ENCODE peak calls at places on chromosomes 2 and 18, in eight cellular contexts. K is uterus, I is prostate gland, E is tibial nerve, B is Peyer's patch, R is esophagus squamous epithelium, V is body of pancreas, Y is transverse colon. D is an unnamed sample.

GRCh38 chr2:241314181-241314932 is 1.1 kb downstream of the HDLBP start:
- DNase-seq in K (no peak), I (no peak), E (no peak), B (no peak), R (no peak), V (no peak), Y (no peak), D (no peak)

GRCh38 chr18:13376841-13377351 is 158.3 kb downstream of the LDLRAD4 start:
- DNase-seq in K (no peak), I (no peak), E (no peak), B (no peak), R (no peak), V (no peak), Y (no peak), D (no peak)

GRCh38 chr18:61551586-61551985 is 218.4 kb downstream of the CDH20 start:
- DNase-seq in K (no peak), I (peak), E (no peak), B (no peak), R (no peak), V (no peak), Y (peak), D (peak)

GRCh38 chr2:1676913-1677832 is 67.1 kb downstream of the PXDN start:
- DNase-seq in K (no peak), I (no peak), E (no peak), B (no peak), R (no peak), V (no peak), Y (no peak), D (no peak)

GRCh38 chr2:199484927-199485326 is 27.2 kb upstream of the SATB2 start:
- DNase-seq in K (no peak), I (no peak), E (no peak), B (no peak), R (no peak), V (no peak), Y (peak), D (no peak)

GRCh38 chr18:10299686-10300085 is 154.7 kb upstream of the APCDD1 start:
- DNase-seq in K (no peak), I (no peak), E (peak), B (no peak), R (no peak), V (no peak), Y (no peak), D (no peak)

GRCh38 chr2:14199040-14199439 is 433.5 kb upstream of the LRATD1 start:
- DNase-seq in K (no peak), I (no peak), E (no peak), B (no peak), R (no peak), V (no peak), Y (no peak), D (no peak)

GRCh38 chr2:165725421-165725820 is 68.6 kb downstream of the GALNT3 start:
- DNase-seq in K (no peak), I (no peak), E (no peak), B (no peak), R (no peak), V (no peak), Y (no peak), D (no peak)

GRCh38 chr2:37774976-37775907 is 103.8 kb upstream of the CDC42EP3 start:
- DNase-seq in K (no peak), I (peak), E (no peak), B (no peak), R (no peak), V (no peak), Y (no peak), D (no peak)

GRCh38 chr2:210884227-210884626 is 327.8 kb downstream of the CPS1 start:
- DNase-seq in K (no peak), I (no peak), E (no peak), B (no peak), R (no peak), V (no peak), Y (no peak), D (no peak)

GRCh38 chr2:134736167-134736885 is 17.5 kb upstream of the TMEM163 start:
- DNase-seq in K (no peak), I (no peak), E (no peak), B (no peak), R (no peak), V (no peak), Y (no peak), D (peak)

GRCh38 chr18:3624818-3625716 is 175.1 kb downstream of the TGIF1 start:
- DNase-seq in K (no peak), I (no peak), E (no peak), B (no peak), R (no peak), V (no peak), Y (peak), D (peak)

GRCh38 chr18:13893418-13893760 is 21.9 kb downstream of the MC2R start:
- DNase-seq in K (no peak), I (no peak), E (no peak), B (no peak), R (no peak), V (no peak), Y (no peak), D (no peak)

GRCh38 chr2:177000408-177000807 is 212.2 kb upstream of the HNRNPA3 start:
- DNase-seq in K (no peak), I (no peak), E (no peak), B (no peak), R (no peak), V (no peak), Y (no peak), D (no peak)

GRCh38 chr18:27863780-27864430 is 313.0 kb downstream of the CDH2 start:
- DNase-seq in K (no peak), I (no peak), E (no peak), B (no peak), R (no peak), V (no peak), Y (no peak), D (no peak)

GRCh38 chr2:24491626-24492282 is 700 bp downstream of the NCOA1 start:
- DNase-seq in K (peak), I (peak), E (no peak), B (peak), R (no peak), V (peak), Y (peak), D (peak)

GRCh38 chr2:24492283-24493272 is 1.5 kb downstream of the NCOA1 start:
- DNase-seq in K (no peak), I (peak), E (no peak), B (no peak), R (no peak), V (peak), Y (peak), D (no peak)

GRCh38 chr2:24489942-24490673 is 946 bp upstream of the NCOA1 start:
- DNase-seq in K (no peak), I (peak), E (no peak), B (peak), R (no peak), V (peak), Y (peak), D (peak)

GRCh38 chr2:24489465-24489864 is 1.6 kb upstream of the NCOA1 start:
- DNase-seq in K (no peak), I (no peak), E (no peak), B (no peak), R (no peak), V (no peak), Y (no peak), D (no peak)

GRCh38 chr2:24490674-24491625 is at the start of gene NCOA1:
- DNase-seq in K (peak), I (peak), E (peak), B (peak), R (peak), V (peak), Y (peak), D (peak)
- TF ChIP-seq POLR2A in K (peak), I (peak), E (peak), B (peak), R (no peak), V (peak), Y (no peak), D (peak)

GRCh38 chr2:196259507-196260481 is 88.4 kb upstream of the STK17B start:
- DNase-seq in K (no peak), I (peak), E (no peak), B (no peak), R (no peak), V (no peak), Y (no peak), D (no peak)

GRCh38 chr2:196263181-196263747 is 91.9 kb upstream of the STK17B start:
- DNase-seq in K (no peak), I (no peak), E (no peak), B (no peak), R (no peak), V (no peak), Y (peak), D (no peak)

GRCh38 chr2:196266351-196266750 is 95.0 kb upstream of the STK17B start:
- DNase-seq in K (no peak), I (no peak), E (no peak), B (no peak), R (no peak), V (no peak), Y (no peak), D (no peak)

GRCh38 chr2:196260546-196260945 is 89.2 kb upstream of the STK17B start:
- DNase-seq in K (no peak), I (no peak), E (no peak), B (no peak), R (no peak), V (no peak), Y (no peak), D (no peak)

GRCh38 chr2:196262606-196263005 is 91.2 kb upstream of the STK17B start:
- DNase-seq in K (no peak), I (no peak), E (no peak), B (no peak), R (no peak), V (no peak), Y (no peak), D (no peak)
- TF ChIP-seq POLR2A in K (no peak), I (no peak), E (no peak), B (no peak), R (no peak), V (no peak), Y (no peak), D (no peak)

DNA sequence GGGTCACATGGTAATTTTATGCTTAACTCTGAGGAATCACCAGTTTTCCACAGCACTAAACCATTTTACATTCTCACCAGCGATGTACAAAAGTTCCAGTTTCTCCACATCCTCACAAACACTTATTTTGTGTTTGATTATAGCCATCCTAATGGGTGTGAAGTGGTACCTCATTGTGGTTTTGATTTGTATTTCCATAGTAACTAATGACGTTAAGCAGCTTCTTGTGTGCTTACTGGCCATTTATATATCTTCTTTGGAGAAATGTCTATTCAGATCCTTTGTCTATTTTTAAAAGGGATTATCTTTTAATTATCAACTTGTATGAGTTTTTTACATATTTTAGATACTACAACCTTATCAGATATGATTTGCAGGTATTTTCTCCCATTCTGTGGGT is 42.0 kb downstream of the CCDC150 start:
- DNase-seq in K (no peak), I (no peak), E (no peak), B (no peak), R (no peak), V (no peak), Y (no peak), D (no peak)
- TF ChIP-seq POLR2A in K (no peak), I (no peak), E (no peak), B (no peak), R (no peak), V (no peak), Y (no peak), D (no peak)

GRCh38 chr18:77129150-77129551 is 3.4 kb downstream of the MBP start:
- DNase-seq in K (peak), I (no peak), E (no peak), B (no peak), R (no peak), V (no peak), Y (no peak), D (no peak)
- TF ChIP-seq POLR2A in K (no peak), I (no peak), E (no peak), B (no peak), R (no peak), V (no peak), Y (no peak), D (no peak)